ENCODE peak calls at places on chromosomes 7 and 10, in six cellular contexts. B, R, A, I, O and K are unnamed samples.

GRCh38 chr10:131041361-131041916 is 270.1 kb downstream of the TCERG1L start:
- DNase-seq in R (no peak), A (no peak), I (no peak), B (no peak), O (no peak), K (no peak)

GRCh38 chr7:135773451-135773850 is 24.8 kb upstream of the FAM180A start:
- DNase-seq in A (no peak), I (no peak), O (no peak), R (no peak), B (no peak), K (no peak)

GRCh38 chr7:55349126-55349525 is 16.0 kb upstream of the LANCL2 start:
- DNase-seq in R (no peak), A (no peak), B (no peak), O (no peak), I (no peak), K (peak; percentile 7)

GRCh38 chr7:98235901-98236300 is 16.1 kb downstream of the TECPR1 start:
- DNase-seq in R (no peak), B (peak; percentile 54), O (no peak), A (no peak), I (no peak), K (no peak)

GRCh38 chr10:59774451-59774850 is 21.2 kb upstream of the MRLN start:
- DNase-seq in R (no peak), O (no peak), B (no peak), I (no peak), A (no peak), K (no peak)

GRCh38 chr7:1274876-1275684 is 42.4 kb downstream of the UNCX start:
- DNase-seq in I (no peak), R (no peak), A (no peak), B (peak; percentile 37), O (no peak), K (no peak)

GRCh38 chr10:98238391-98238790 is 29.6 kb downstream of the LOXL4 start:
- DNase-seq in R (no peak), A (no peak), O (no peak), B (no peak), I (no peak), K (no peak)

GRCh38 chr10:114635101-114635500 is 23.0 kb downstream of the ABLIM1 start:
- DNase-seq in I (no peak), R (no peak), A (no peak), O (no peak), B (no peak), K (no peak)

GRCh38 chr7:81150951-81151361 is 232.1 kb upstream of the SEMA3C start:
- DNase-seq in A (no peak), O (no peak), I (peak; percentile 8), B (peak; percentile 66), R (no peak), K (no peak)

GRCh38 chr10:121106607-121107006 is 255.4 kb downstream of the WDR11 start:
- DNase-seq in O (no peak), R (no peak), I (no peak), A (no peak), B (no peak), K (no peak)